ENCODE peak calls at places on chromosomes 13 and 19, in four cellular contexts. P, B, K and F are unnamed samples.

GRCh38 chr19:1507763-1508506 is 4.9 kb downstream of the ADAMTSL5 start:
- DNase-seq in P (peak), B (peak), K (peak), F (peak)

GRCh38 chr19:16224266-16225045 is 26.7 kb downstream of the AP1M1 start:
- DNase-seq in P (no peak), B (no peak), K (no peak), F (no peak)

GRCh38 chr13:51881296-51881695 is 19.5 kb downstream of the CCDC70 start:
- DNase-seq in P (no peak), B (no peak), K (no peak), F (no peak)

GRCh38 chr13:98443329-98443728 is 133.6 kb downstream of the STK24 start:
- DNase-seq in P (no peak), B (peak), K (no peak), F (peak)

GRCh38 chr19:48661746-48662145 is 11.1 kb downstream of the NTN5 start:
- DNase-seq in P (no peak), B (no peak), K (no peak), F (no peak)

GRCh38 chr19:7550987-7551761 is 15.7 kb downstream of the PNPLA6 start:
- DNase-seq in P (peak), B (peak), K (peak), F (peak)

GRCh38 chr13:27375686-27376326 is 48.6 kb upstream of the GTF3A start:
- DNase-seq in P (peak), B (peak), K (peak), F (peak)

GRCh38 chr13:76890036-76890435 is 3.8 kb upstream of the KCTD12 start:
- DNase-seq in P (no peak), B (peak), K (no peak), F (no peak)

GRCh38 chr19:8004723-8005513 is 523 bp downstream of the ELAVL1 start:
- DNase-seq in P (no peak), B (peak), K (no peak), F (no peak)

GRCh38 chr13:48490241-48490640 is 42.6 kb downstream of the RCBTB2 start:
- DNase-seq in P (no peak), B (no peak), K (no peak), F (no peak)

GRCh38 chr13:94345374-94346195 is 133.9 kb downstream of the DCT start:
- DNase-seq in P (no peak), B (peak), K (no peak), F (no peak)

GRCh38 chr13:79973533-79973963 is 367.4 kb downstream of the SPRY2 start:
- DNase-seq in P (no peak), B (no peak), K (no peak), F (no peak)

GRCh38 chr19:5057860-5058259 is 88.9 kb downstream of the KDM4B start:
- DNase-seq in P (no peak), B (no peak), K (no peak), F (no peak)

GRCh38 chr19:51626675-51627074 is 3.5 kb downstream of the SIGLEC5 start:
- DNase-seq in P (no peak), B (no peak), K (no peak), F (no peak)

GRCh38 chr13:20142927-20143480 is 17.8 kb downstream of the GJA3 start:
- DNase-seq in P (no peak), B (no peak), K (no peak), F (no peak)

GRCh38 chr19:42466521-42467436 is 24.0 kb upstream of the CXCL17 start:
- DNase-seq in P (no peak), B (no peak), K (no peak), F (no peak)

DNA sequence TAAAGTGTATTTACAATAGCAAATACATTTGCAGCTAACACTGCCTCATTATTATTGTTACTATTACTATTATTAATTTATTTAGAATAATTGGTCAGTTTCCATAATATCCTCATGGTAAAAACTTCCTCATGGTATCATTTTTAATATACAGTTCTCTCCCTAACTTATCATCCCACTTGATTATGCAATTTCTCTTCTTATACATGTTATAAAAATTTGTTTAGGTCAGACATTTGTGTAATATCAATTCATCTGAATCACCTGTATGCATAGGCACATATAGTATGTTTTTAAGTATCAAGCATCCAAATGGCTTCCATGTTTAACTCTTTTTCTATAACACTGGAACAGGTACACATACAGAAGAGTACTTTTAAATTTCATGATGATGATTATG is 210.8 kb upstream of the STARD13 start:
- DNase-seq in P (no peak), B (no peak), K (no peak), F (no peak)
- TF ChIP-seq CTCF in P (no peak), B (no peak), K (no peak), F (no peak)

GRCh38 chr13:22114630-22115311 is 443.9 kb downstream of the FGF9 start:
- DNase-seq in P (no peak), B (peak), K (no peak), F (peak)
- H3K27ac ChIP-seq in P (no peak), B (no peak), K (no peak), F (no peak)

DNA sequence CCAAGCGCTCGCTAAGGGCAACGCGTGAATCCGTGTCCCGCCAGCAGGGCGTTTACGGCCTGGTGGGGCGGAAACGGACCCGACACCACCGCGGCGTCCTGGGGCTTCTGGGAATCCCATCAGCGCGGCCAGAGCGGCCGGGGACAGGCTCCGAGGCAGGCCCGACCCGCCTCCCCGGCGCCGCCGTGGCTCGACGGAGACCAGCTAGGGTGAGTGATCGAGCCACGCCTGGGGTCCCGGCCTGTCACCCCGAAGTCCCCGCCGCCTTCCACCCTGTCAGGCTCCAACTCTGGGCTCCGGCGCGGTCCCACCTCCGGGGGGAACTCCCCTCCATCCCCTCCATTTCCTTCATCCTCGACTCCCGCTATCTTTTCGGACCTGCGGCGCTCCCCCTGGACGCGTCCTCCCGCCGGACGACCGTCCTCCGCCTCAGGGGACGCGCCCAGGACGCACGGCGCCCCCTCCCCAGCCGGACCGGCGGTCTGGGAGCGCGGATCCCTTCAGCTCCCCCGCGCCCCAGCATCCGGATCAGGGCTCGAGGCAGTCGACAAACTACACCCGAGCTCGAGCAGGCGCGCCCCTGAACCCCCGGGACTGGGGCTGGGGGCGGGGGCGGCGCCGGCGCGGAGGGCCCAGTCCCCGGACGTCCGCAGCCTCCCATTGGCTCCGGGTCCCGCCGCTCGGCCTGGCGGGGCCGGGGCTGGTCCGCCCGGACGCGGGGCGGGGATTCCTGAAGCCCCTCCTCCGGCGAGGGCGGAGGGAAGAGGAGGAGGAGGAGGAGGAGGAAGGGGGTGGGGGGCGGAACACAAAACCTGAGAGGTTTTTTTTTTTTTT is 643 bp upstream of the BICRA start:
- DNase-seq in P (peak), B (peak), K (peak), F (peak)
- TF ChIP-seq CTCF in P (peak), B (peak), K (peak), F (peak)

GRCh38 chr13:40776681-40777165 is 5.7 kb upstream of the MRPS31 start:
- DNase-seq in P (no peak), B (peak), K (no peak), F (no peak)

GRCh38 chr13:40774672-40775071 is 3.7 kb upstream of the MRPS31 start:
- DNase-seq in P (no peak), B (no peak), K (no peak), F (no peak)

GRCh38 chr13:40777166-40777956 is 6.4 kb upstream of the MRPS31 start:
- DNase-seq in P (no peak), B (peak), K (peak), F (no peak)

GRCh38 chr13:40777957-40778235 is 6.9 kb upstream of the MRPS31 start:
- DNase-seq in P (no peak), B (no peak), K (no peak), F (no peak)

GRCh38 chr13:40776232-40776631 is 5.2 kb upstream of the MRPS31 start:
- DNase-seq in P (no peak), B (no peak), K (no peak), F (no peak)
- H3K27ac ChIP-seq in P (no peak), B (no peak), K (no peak), F (peak)

GRCh38 chr19:13843104-13843921 is 33.6 kb upstream of the NANOS3 start:
- DNase-seq in P (no peak), B (peak), K (peak), F (no peak)
- TF ChIP-seq CTCF in P (no peak), B (no peak), K (no peak), F (no peak)

DNA sequence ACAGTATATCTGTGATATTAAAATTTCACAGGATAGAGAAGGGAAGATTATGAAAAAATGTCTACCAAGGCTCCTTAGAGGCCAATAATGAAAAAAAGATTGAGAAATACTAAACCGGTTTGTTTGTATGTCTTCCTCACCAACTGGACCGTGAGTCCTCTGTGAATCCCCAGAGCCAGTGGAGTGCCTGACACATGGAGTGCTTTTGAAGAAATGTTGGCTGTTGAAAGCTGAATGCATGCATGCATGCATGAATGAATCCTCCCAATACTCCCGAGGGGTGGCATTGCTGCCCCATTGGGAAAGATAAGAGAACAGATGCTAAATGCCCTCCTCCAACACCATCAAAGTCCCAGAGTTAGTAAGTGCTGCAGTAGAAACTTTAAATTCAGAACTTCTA is 152.7 kb upstream of the SERP2 start:
- DNase-seq in P (peak), B (no peak), K (no peak), F (no peak)
- H3K27ac ChIP-seq in P (peak), B (no peak), K (no peak), F (no peak)